ENCODE peak calls at places on chromosomes 16 and 17, in seven cellular contexts. P, M, T, I, Q, E and S are unnamed samples.

GRCh38 chr16:35102780-35103403 is 1643.5 kb downstream of the TP53TG3F start:
- DNase-seq in T (no peak), P (no peak), E (no peak), M (no peak), Q (peak; percentile 8), I (no peak), S (no peak)

GRCh38 chr16:19138601-19139000 is 24.8 kb downstream of the ITPRIPL2 start:
- DNase-seq in M (no peak), I (no peak), E (peak; percentile 48), T (peak; percentile 71), P (no peak), Q (peak; percentile 19), S (peak; percentile 62)

GRCh38 chr17:36892112-36892838 is 45.0 kb upstream of the LHX1 start:
- DNase-seq in E (peak; percentile 35), Q (no peak), I (no peak), M (no peak), T (no peak), P (no peak), S (no peak)

GRCh38 chr16:2751577-2752034 is 832 bp upstream of the SRRM2 start:
- DNase-seq in M (no peak), E (peak; percentile 78), Q (peak; percentile 54), P (no peak), I (no peak), T (no peak), S (no peak)

GRCh38 chr17:82544431-82545070 is 25.0 kb downstream of the FOXK2 start:
- DNase-seq in E (no peak), Q (no peak), P (no peak), M (no peak), T (peak; percentile 60), I (no peak), S (peak; percentile 45)

GRCh38 chr17:1255041-1255440 is 15.2 kb upstream of the BHLHA9 start:
- DNase-seq in M (no peak), E (no peak), Q (no peak), I (no peak), P (no peak), T (no peak), S (no peak)

GRCh38 chr17:60573139-60573975 is 26.6 kb upstream of the PPM1D start:
- DNase-seq in E (peak; percentile 63), T (no peak), P (no peak), Q (no peak), I (no peak), M (no peak), S (no peak)

GRCh38 chr17:44862278-44862914 is 14.7 kb downstream of the HIGD1B start:
- DNase-seq in E (no peak), I (no peak), P (no peak), Q (no peak), T (no peak), M (no peak), S (no peak)